ENCODE peak calls at places on chromosome 18, in four cellular contexts. X is activated CD4-positive, alpha-beta T cell treated with anti-CD3 and anti-CD28 coated beads, Interleukin-2, amount 10 ng/mL, durations not matched to agents 7 days and 5 days; Z is NCI-H460; E is HCEC 1CT. U is an unnamed sample.

GRCh38 chr18:46405832-46406538 is 251.0 kb downstream of the LOXHD1 start:
- DNase-seq in X (no peak), Z (no peak), E (no peak), U (no peak)

GRCh38 chr18:21855432-21855831 is 114.8 kb downstream of the MIB1 start:
- DNase-seq in X (no peak), Z (no peak), E (no peak), U (no peak)

GRCh38 chr18:25351773-25352628 is at the start of gene ZNF521:
- DNase-seq in X (peak; percentile 25), Z (peak; percentile 28), E (peak; percentile 86), U (peak; percentile 25)

GRCh38 chr18:31880186-31880898 is 62.6 kb downstream of the TRAPPC8 start:
- DNase-seq in X (no peak), Z (no peak), E (no peak), U (no peak)

GRCh38 chr18:31590570-31590969 is 1.1 kb upstream of the TTR start:
- DNase-seq in X (no peak), Z (no peak), E (no peak), U (no peak)

GRCh38 chr18:2657788-2658458 is 2.4 kb downstream of the SMCHD1 start:
- DNase-seq in X (no peak), Z (no peak), E (peak; percentile 85), U (no peak)

GRCh38 chr18:24544141-24544498 is 83.7 kb downstream of the HRH4 start:
- DNase-seq in X (no peak), Z (peak; percentile 3), E (peak; percentile 3), U (no peak)

GRCh38 chr18:46243095-46243494 is 138.9 kb downstream of the HAUS1 start:
- DNase-seq in X (no peak), Z (no peak), E (no peak), U (no peak)

GRCh38 chr18:13232060-13232917 is 13.7 kb downstream of the LDLRAD4 start:
- DNase-seq in X (no peak), Z (no peak), E (no peak), U (no peak)

GRCh38 chr18:79496237-79496977 is 100.7 kb downstream of the NFATC1 start:
- DNase-seq in X (no peak), Z (no peak), E (no peak), U (no peak)

GRCh38 chr18:42706618-42707017 is 408.9 kb downstream of the RIT2 start:
- DNase-seq in X (no peak), Z (peak; percentile 19), E (peak; percentile 1), U (no peak)

GRCh38 chr18:32712860-32713259 is 60.0 kb downstream of the KLHL14 start:
- DNase-seq in X (no peak), Z (no peak), E (no peak), U (no peak)

GRCh38 chr18:70176537-70176936 is 28.9 kb downstream of the RTTN start:
- DNase-seq in X (no peak), Z (no peak), E (no peak), U (no peak)

GRCh38 chr18:70523035-70523797 is 234.4 kb downstream of the SOCS6 start:
- DNase-seq in X (no peak), Z (no peak), E (no peak), U (no peak)

GRCh38 chr18:50494569-50494968 is 65.3 kb upstream of the MAPK4 start:
- DNase-seq in X (no peak), Z (no peak), E (no peak), U (no peak)

GRCh38 chr18:79200546-79201268 is 131.5 kb downstream of the ATP9B start:
- DNase-seq in X (no peak), Z (no peak), E (no peak), U (no peak)

GRCh38 chr18:26696318-26696717 is 148.0 kb upstream of the KCTD1 start:
- DNase-seq in X (no peak), Z (no peak), E (no peak), U (no peak)

GRCh38 chr18:34773961-34774754 is 64.1 kb downstream of the DTNA start:
- DNase-seq in X (no peak), Z (no peak), E (peak; percentile 39), U (no peak)

GRCh38 chr18:4400911-4401310 is 54.2 kb downstream of the DLGAP1 start:
- DNase-seq in X (no peak), Z (no peak), E (no peak), U (no peak)

GRCh38 chr18:79508565-79509535 is 113.1 kb downstream of the NFATC1 start:
- DNase-seq in X (no peak), Z (no peak), E (no peak), U (no peak)

GRCh38 chr18:13028869-13029268 is 37.7 kb downstream of the CEP192 start:
- DNase-seq in X (no peak), Z (no peak), E (no peak), U (no peak)